ENCODE peak calls at places on chromosome 9, in six cellular contexts. F, A, Z, J, O and P are unnamed samples. For H3K9me3, the result is how much of the 10 kb centered on the place peaks cover.

GRCh38 chr9:21964925-21965385 is 29.2 kb downstream of the CDKN2A start:
- DNase-seq in O (peak), F (peak), J (peak), A (no peak), Z (no peak), P (no peak)

GRCh38 chr9:134405527-134405926 is 79.3 kb downstream of the RXRA start:
- DNase-seq in A (no peak), Z (no peak), O (no peak), F (no peak), J (no peak), P (no peak)

GRCh38 chr9:122016789-122017188 is 76.3 kb downstream of the TTLL11 start:
- DNase-seq in J (peak), F (no peak), A (no peak), O (no peak), Z (no peak), P (no peak)

GRCh38 chr9:130197888-130198287 is 25.7 kb downstream of the NCS1 start:
- DNase-seq in F (no peak), A (no peak), Z (no peak), O (no peak), J (no peak), P (no peak)

GRCh38 chr9:75086443-75087278 is 1.3 kb downstream of the NMRK1 start:
- DNase-seq in A (no peak), Z (no peak), J (peak), O (peak), F (peak), P (no peak)

GRCh38 chr9:132575005-132575609 is 7.3 kb upstream of the BARHL1 start:
- DNase-seq in O (peak), A (peak), F (peak), J (peak), Z (peak), P (peak)

GRCh38 chr9:133741716-133742115 is 3.6 kb upstream of the SARDH start:
- DNase-seq in O (no peak), J (no peak), A (no peak), Z (no peak), F (no peak), P (no peak)

GRCh38 chr9:2302606-2303005 is 287.5 kb downstream of the SMARCA2 start:
- DNase-seq in F (no peak), O (no peak), J (no peak), A (no peak), Z (no peak), P (no peak)

GRCh38 chr9:138015021-138015829 is 137.6 kb downstream of the CACNA1B start:
- DNase-seq in Z (no peak), O (no peak), A (no peak), J (no peak), F (no peak), P (no peak)

GRCh38 chr9:84153885-84154284 is 173.3 kb downstream of the RMI1 start:
- DNase-seq in Z (no peak), A (no peak), F (peak), J (no peak), O (no peak), P (peak)

GRCh38 chr9:131276891-131277672 is 772 bp upstream of the FAM78A start:
- DNase-seq in F (peak), O (no peak), A (no peak), Z (peak), J (peak), P (no peak)

GRCh38 chr9:87533291-87533690 is 35.6 kb downstream of the DAPK1 start:
- DNase-seq in O (no peak), J (no peak), F (no peak), Z (no peak), A (no peak), P (no peak)

GRCh38 chr9:70113403-70114022 is 69.9 kb downstream of the MAMDC2 start:
- DNase-seq in A (peak), Z (peak), F (peak), J (peak), O (peak), P (peak)

GRCh38 chr9:106417685-106418084 is 445.3 kb upstream of the ZNF462 start:
- DNase-seq in A (no peak), J (no peak), O (no peak), Z (no peak), F (no peak), P (no peak)

GRCh38 chr9:7780261-7780988 is 19.2 kb downstream of the DMAC1 start:
- DNase-seq in J (no peak), Z (no peak), A (no peak), O (no peak), F (peak), P (peak)

GRCh38 chr9:111994831-111995458 is 98.3 kb downstream of the UGCG start:
- DNase-seq in F (no peak), A (no peak), O (no peak), J (peak), Z (no peak), P (no peak)

GRCh38 chr9:116153765-116154333 is at the start of gene PAPPA:
- DNase-seq in F (peak), A (no peak), Z (no peak), J (no peak), O (no peak), P (no peak)

GRCh38 chr9:33946779-33947535 is 101.7 kb downstream of the UBAP2 start:
- DNase-seq in A (no peak), F (peak), J (peak), O (no peak), Z (no peak), P (peak)

GRCh38 chr9:16266648-16267276 is 603.7 kb downstream of the BNC2 start:
- DNase-seq in F (no peak), O (no peak), Z (peak), J (no peak), A (no peak), P (no peak)

GRCh38 chr9:121776739-121777637 is 125.6 kb downstream of the DAB2IP start:
- DNase-seq in F (no peak), J (no peak), O (peak), A (peak), Z (no peak), P (no peak)

GRCh38 chr9:114804504-114804903 is 1.3 kb downstream of the TNFSF15 start:
- DNase-seq in J (peak), F (peak), Z (no peak), O (peak), A (no peak), P (peak)

GRCh38 chr9:114348906-114349482 is 19.3 kb downstream of the ORM2 start:
- DNase-seq in J (peak), O (peak), F (peak), Z (peak), A (peak), P (peak)

GRCh38 chr9:101601904-101602765 is 7.4 kb upstream of the PPP3R2 start:
- DNase-seq in F (peak), A (no peak), J (peak), Z (peak), O (peak), P (peak)

GRCh38 chr9:95740217-95741004 is 135.1 kb upstream of the ERCC6L2 start:
- DNase-seq in Z (no peak), J (no peak), F (no peak), A (no peak), O (no peak), P (no peak)
- H3K4me3 ChIP-seq in Z (no peak), J (no peak), F (no peak), A (no peak), O (no peak), P (no peak)

DNA sequence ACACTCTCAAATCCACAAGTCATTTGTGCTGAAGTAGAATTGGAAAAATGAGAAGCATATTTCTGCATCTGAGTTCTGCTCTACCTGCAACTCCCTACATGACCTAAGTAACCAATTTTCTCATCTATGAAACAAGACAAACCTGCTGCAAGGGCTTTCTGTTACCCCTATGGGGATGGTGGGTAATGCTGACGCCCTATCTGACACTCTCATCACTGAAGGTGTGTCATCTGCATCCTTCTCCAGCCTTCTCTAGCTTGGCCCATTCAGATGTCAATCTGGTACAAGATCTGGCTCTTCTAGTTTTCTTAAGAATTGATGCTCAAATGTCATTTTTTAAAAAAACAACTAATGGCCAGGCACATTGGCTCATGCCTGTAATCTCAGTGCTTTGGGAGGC is 73.8 kb downstream of the RFX3 start:
- DNase-seq in Z (no peak), O (no peak), J (no peak), F (no peak), A (no peak), P (no peak)
- H3K9me3 ChIP-seq in Z (under half), O (under half), J (under half), F (under half), A (under half), P (under half)

DNA sequence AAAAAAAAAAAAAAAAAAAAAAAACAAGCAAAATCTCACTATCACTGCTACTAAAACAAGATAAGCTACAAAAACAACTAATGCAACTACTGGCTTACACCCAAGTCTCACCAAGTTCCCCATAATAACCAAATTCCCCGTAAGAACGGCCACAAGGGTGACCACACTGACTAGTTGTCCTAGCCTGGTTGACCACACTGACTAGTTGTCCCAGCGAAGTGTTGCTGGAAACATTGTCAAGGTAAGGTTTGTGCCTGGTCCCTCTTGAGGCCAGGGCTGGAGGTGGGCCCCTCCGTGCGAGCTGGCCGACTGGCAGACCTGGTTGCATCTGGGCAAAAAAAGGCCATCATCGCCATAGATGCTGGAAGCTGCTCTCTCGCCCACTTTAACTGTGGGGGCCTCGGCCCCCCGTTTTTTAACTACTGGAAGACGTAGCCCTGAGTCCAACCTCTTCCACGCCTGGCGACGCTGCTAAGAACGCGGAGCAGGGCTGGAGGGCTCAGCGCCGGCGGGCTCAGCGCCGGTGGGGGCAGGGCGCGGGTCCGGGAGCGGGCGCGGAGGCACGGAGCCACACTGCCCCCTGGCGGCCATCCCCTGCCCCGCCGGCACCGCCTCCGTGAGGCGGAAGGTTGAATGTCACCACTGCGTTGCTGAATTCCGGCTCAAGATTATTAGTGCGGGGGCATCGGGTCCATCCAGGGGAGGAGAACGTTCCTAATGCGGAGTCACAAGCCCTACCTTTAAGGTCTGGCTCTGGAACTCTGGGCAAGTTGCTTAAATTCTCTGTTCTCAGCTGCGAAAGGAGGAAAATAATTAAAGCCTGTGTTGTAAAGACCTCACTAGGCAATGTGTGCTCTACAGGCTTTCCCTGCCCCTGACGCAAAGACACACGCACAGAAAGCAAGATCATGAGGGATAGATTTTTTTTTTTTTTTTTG is 84.0 kb downstream of the HSD17B3 start:
- DNase-seq in J (peak), A (peak), Z (peak), F (peak), O (peak), P (peak)
- H3K4me3 ChIP-seq in J (peak), A (peak), Z (no peak), F (peak), O (peak), P (peak)

DNA sequence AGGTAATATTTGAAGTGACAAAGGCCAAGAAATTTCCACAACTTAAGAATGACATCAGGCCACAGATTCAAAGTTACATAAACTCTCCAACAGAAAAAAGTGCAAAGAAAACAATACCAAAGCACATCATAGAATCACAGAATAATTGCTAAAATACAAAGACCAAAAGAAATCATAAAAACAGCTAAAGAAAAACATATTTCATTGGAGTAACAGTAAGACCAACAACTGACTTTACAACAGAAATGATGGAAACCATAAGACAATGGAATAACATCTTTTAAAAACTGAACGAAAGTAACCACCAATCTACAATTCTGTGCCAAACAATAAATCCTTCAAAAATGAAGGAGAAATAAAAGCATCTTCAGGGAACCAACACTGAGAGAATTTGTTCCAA is 38.3 kb downstream of the ZDHHC21 start:
- DNase-seq in A (no peak), J (peak), F (no peak), Z (no peak), O (no peak), P (peak)
- H3K9me3 ChIP-seq in A (under half), J (under half), F (under half), Z (under half), O (under half), P (under half)

GRCh38 chr9:135526730-135527571 is 5.7 kb downstream of the LCN1 start:
- DNase-seq in O (peak), J (no peak), Z (peak), F (no peak), A (no peak), P (no peak)
- H3K4me3 ChIP-seq in O (no peak), J (no peak), Z (no peak), F (no peak), A (no peak), P (no peak)

DNA sequence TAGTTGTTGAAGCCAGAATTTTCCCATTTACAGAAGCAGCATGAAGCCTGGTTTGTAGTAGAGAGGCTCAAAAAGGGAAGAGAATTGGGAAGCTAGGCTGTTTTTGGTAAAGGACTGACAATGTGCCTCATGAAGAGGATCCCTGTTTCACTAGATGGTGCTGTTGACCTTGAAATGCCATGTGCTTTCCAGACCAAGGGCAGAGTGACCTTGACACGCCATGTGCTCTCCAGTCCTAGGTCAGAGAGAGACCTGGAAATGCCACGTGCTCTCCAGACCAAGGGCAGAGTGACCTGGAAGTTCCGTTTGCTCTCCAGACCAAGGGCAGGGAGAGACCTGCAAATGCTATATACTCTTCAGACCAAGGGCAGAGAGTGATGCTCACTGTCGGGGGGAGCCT is 32.0 kb downstream of the UNC13B start:
- DNase-seq in Z (no peak), O (no peak), J (no peak), F (peak), A (no peak), P (peak)
- H3K9me3 ChIP-seq in Z (under half), O (under half), J (under half), F (under half), A (under half), P (under half)

GRCh38 chr9:124716795-124717194 is 54.3 kb downstream of the NR6A1 start:
- DNase-seq in A (no peak), Z (no peak), O (no peak), J (no peak), F (peak), P (peak)
- H3K4me3 ChIP-seq in A (no peak), Z (no peak), O (no peak), J (no peak), F (peak), P (no peak)

DNA sequence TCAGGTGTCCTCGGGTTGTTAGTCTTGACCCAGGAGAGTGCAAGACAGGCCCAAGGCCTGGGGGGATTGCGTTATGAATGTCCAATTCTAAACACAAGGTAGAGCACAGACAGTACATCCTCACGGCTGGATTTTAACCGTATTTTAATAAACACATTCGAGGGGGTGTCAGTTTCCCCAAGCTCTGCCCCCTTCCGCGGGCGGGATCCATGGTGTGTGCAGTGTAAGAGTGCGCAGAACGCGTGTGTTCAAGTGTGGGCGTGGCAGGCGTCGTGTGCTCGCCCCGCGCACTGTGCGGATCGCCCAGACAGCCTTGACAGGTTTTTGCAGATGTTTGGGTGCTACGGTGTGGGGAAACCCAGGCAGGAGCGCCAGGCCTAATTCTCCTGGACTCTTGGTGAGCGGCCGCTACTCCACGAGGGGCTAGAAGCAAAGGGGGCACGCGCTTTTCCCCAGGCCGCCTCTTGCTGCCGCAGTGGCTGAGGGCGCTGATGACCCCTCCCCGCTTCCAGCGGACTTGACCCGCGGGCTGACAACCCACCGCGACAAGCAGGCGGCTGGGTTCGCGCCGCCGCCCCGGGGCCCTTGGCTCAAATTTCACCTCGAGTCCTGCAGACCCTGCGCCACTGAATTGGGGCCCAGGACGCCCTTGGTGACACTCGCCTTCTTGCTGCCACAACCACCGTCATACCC is 6.0 kb upstream of the DMRT3 start:
- DNase-seq in Z (no peak), J (no peak), O (no peak), A (no peak), F (no peak), P (no peak)
- H3K9me3 ChIP-seq in Z (under half), J (under half), O (under half), A (under half), F (under half), P (under half)

GRCh38 chr9:127769985-127770904 is 8.2 kb downstream of the SH2D3C start:
- DNase-seq in F (no peak), Z (no peak), A (no peak), J (peak), O (no peak), P (no peak)
- H3K4me3 ChIP-seq in F (peak), Z (peak), A (peak), J (peak), O (peak), P (no peak)